ENCODE peak calls at places on chromosomes 16 and 17, in five cellular contexts. One of them, this sample, is unnamed. For H3K36me3 and H3K27me3, the result is how much of the 10 kb centered on the place peaks cover.

GRCh38 chr17:79541451-79541850 is 69.4 kb downstream of the RBFOX3 start:
- DNase-seq in keratinocyte: no peak
- DNase-seq in CD8-positive, alpha-beta T cell: no peak
- DNase-seq in SK-N-SH: no peak
- DNase-seq in iPS DF 6.9: no peak
- DNase-seq in this sample: no peak

GRCh38 chr16:88610080-88610479 is 28.3 kb upstream of the IL17C start:
- DNase-seq in keratinocyte: no peak
- DNase-seq in CD8-positive, alpha-beta T cell: peak
- DNase-seq in SK-N-SH: no peak
- DNase-seq in iPS DF 6.9: no peak
- DNase-seq in this sample: peak

GRCh38 chr17:5821813-5822212 is 237.5 kb upstream of the NLRP1 start:
- DNase-seq in keratinocyte: no peak
- DNase-seq in CD8-positive, alpha-beta T cell: no peak
- DNase-seq in SK-N-SH: no peak
- DNase-seq in iPS DF 6.9: no peak
- DNase-seq in this sample: no peak

GRCh38 chr17:82571855-82572254 is 52.3 kb downstream of the FOXK2 start:
- DNase-seq in keratinocyte: no peak
- DNase-seq in CD8-positive, alpha-beta T cell: no peak
- DNase-seq in SK-N-SH: no peak
- DNase-seq in iPS DF 6.9: no peak
- DNase-seq in this sample: no peak

GRCh38 chr17:15981208-15981607 is 18.3 kb downstream of the ZSWIM7 start:
- DNase-seq in keratinocyte: no peak
- DNase-seq in CD8-positive, alpha-beta T cell: no peak
- DNase-seq in SK-N-SH: no peak
- DNase-seq in iPS DF 6.9: no peak
- DNase-seq in this sample: no peak

GRCh38 chr17:9022553-9023388 is 1.5 kb downstream of the NTN1 start:
- DNase-seq in keratinocyte: no peak
- DNase-seq in CD8-positive, alpha-beta T cell: no peak
- DNase-seq in SK-N-SH: peak
- DNase-seq in iPS DF 6.9: no peak
- DNase-seq in this sample: peak

GRCh38 chr17:12320286-12320685 is 299.6 kb downstream of the MAP2K4 start:
- DNase-seq in keratinocyte: no peak
- DNase-seq in CD8-positive, alpha-beta T cell: no peak
- DNase-seq in SK-N-SH: no peak
- DNase-seq in iPS DF 6.9: no peak
- DNase-seq in this sample: no peak

GRCh38 chr17:69555056-69555455 is 140.6 kb downstream of the MAP2K6 start:
- DNase-seq in keratinocyte: no peak
- DNase-seq in CD8-positive, alpha-beta T cell: no peak
- DNase-seq in SK-N-SH: no peak
- DNase-seq in iPS DF 6.9: no peak
- DNase-seq in this sample: no peak

GRCh38 chr17:2075336-2076056 is 20.6 kb downstream of the HIC1 start:
- DNase-seq in keratinocyte: no peak
- DNase-seq in CD8-positive, alpha-beta T cell: no peak
- DNase-seq in SK-N-SH: peak
- DNase-seq in iPS DF 6.9: no peak
- DNase-seq in this sample: peak

GRCh38 chr17:29663155-29663554 is 40.4 kb upstream of the CORO6 start:
- DNase-seq in keratinocyte: no peak
- DNase-seq in CD8-positive, alpha-beta T cell: no peak
- DNase-seq in SK-N-SH: no peak
- DNase-seq in iPS DF 6.9: no peak
- DNase-seq in this sample: peak

GRCh38 chr16:9134739-9135138 is 43.3 kb downstream of the HAPSTR1 start:
- DNase-seq in keratinocyte: no peak
- DNase-seq in CD8-positive, alpha-beta T cell: peak
- DNase-seq in SK-N-SH: peak
- DNase-seq in iPS DF 6.9: no peak
- DNase-seq in this sample: peak

GRCh38 chr16:46777804-46778203 is 29.7 kb upstream of the MYLK3 start:
- DNase-seq in keratinocyte: no peak
- DNase-seq in CD8-positive, alpha-beta T cell: no peak
- DNase-seq in SK-N-SH: no peak
- DNase-seq in iPS DF 6.9: no peak
- DNase-seq in this sample: no peak

GRCh38 chr16:30998852-30999761 is 11.3 kb downstream of the STX1B start:
- DNase-seq in keratinocyte: no peak
- DNase-seq in CD8-positive, alpha-beta T cell: no peak
- DNase-seq in SK-N-SH: no peak
- DNase-seq in iPS DF 6.9: no peak
- DNase-seq in this sample: peak

GRCh38 chr16:62370445-62370844 is 334.2 kb upstream of the CDH8 start:
- DNase-seq in keratinocyte: no peak
- DNase-seq in CD8-positive, alpha-beta T cell: no peak
- DNase-seq in SK-N-SH: peak
- DNase-seq in iPS DF 6.9: no peak
- DNase-seq in this sample: no peak

GRCh38 chr17:2594657-2595085 is 1.2 kb downstream of the PAFAH1B1 start:
- DNase-seq in keratinocyte: no peak
- DNase-seq in CD8-positive, alpha-beta T cell: peak
- DNase-seq in SK-N-SH: no peak
- DNase-seq in iPS DF 6.9: no peak
- DNase-seq in this sample: no peak

GRCh38 chr17:48051706-48052486 is 3.7 kb downstream of the NFE2L1 start:
- DNase-seq in keratinocyte: no peak
- DNase-seq in CD8-positive, alpha-beta T cell: no peak
- DNase-seq in SK-N-SH: no peak
- DNase-seq in iPS DF 6.9: no peak
- DNase-seq in this sample: no peak

GRCh38 chr16:83957296-83957855 is 4.3 kb downstream of the OSGIN1 start:
- DNase-seq in keratinocyte: no peak
- DNase-seq in CD8-positive, alpha-beta T cell: no peak
- DNase-seq in SK-N-SH: no peak
- DNase-seq in iPS DF 6.9: no peak
- DNase-seq in this sample: no peak
- H3K4me3 ChIP-seq in keratinocyte: no peak
- H3K4me3 ChIP-seq in CD8-positive, alpha-beta T cell: no peak
- H3K4me3 ChIP-seq in SK-N-SH: no peak
- H3K4me3 ChIP-seq in iPS DF 6.9: no peak
- H3K4me3 ChIP-seq in this sample: no peak

GRCh38 chr17:55774834-55775233 is 24.0 kb downstream of the PCTP start:
- DNase-seq in keratinocyte: no peak
- DNase-seq in CD8-positive, alpha-beta T cell: no peak
- DNase-seq in SK-N-SH: no peak
- DNase-seq in iPS DF 6.9: no peak
- DNase-seq in this sample: no peak

GRCh38 chr17:55773671-55774070 is 22.8 kb downstream of the PCTP start:
- DNase-seq in keratinocyte: no peak
- DNase-seq in CD8-positive, alpha-beta T cell: no peak
- DNase-seq in SK-N-SH: no peak
- DNase-seq in iPS DF 6.9: no peak
- DNase-seq in this sample: no peak

GRCh38 chr17:55769625-55770000 is 18.8 kb downstream of the PCTP start:
- DNase-seq in keratinocyte: no peak
- DNase-seq in CD8-positive, alpha-beta T cell: no peak
- DNase-seq in SK-N-SH: no peak
- DNase-seq in iPS DF 6.9: no peak
- DNase-seq in this sample: no peak

GRCh38 chr17:55770220-55770870 is 19.5 kb downstream of the PCTP start:
- DNase-seq in keratinocyte: no peak
- DNase-seq in CD8-positive, alpha-beta T cell: no peak
- DNase-seq in SK-N-SH: peak
- DNase-seq in iPS DF 6.9: no peak
- DNase-seq in this sample: peak

DNA sequence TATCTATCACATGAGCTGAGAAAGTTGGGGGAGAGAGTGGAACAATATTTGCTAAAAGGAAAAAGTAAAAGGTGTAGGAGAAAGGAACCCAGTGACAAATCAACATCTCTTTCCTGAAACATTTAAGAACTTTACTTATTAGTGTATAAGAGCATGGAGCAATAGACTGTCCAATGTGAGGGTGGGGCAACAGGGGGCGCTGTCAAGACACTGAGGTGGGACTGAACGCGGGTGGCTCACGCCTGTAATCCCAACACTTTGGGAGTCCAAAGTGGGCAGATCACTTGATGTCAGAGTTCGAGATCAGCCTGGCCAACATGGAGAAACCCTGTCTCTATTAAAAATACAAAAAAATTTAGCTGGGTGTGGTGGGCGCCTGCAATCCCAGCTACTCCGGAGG is 21.2 kb downstream of the PCTP start:
- DNase-seq in keratinocyte: no peak
- DNase-seq in CD8-positive, alpha-beta T cell: no peak
- DNase-seq in SK-N-SH: no peak
- DNase-seq in iPS DF 6.9: no peak
- DNase-seq in this sample: no peak
- H3K36me3 ChIP-seq in keratinocyte: under half
- H3K36me3 ChIP-seq in CD8-positive, alpha-beta T cell: under half
- H3K36me3 ChIP-seq in SK-N-SH: half or more
- H3K36me3 ChIP-seq in iPS DF 6.9: under half
- H3K36me3 ChIP-seq in this sample: under half

DNA sequence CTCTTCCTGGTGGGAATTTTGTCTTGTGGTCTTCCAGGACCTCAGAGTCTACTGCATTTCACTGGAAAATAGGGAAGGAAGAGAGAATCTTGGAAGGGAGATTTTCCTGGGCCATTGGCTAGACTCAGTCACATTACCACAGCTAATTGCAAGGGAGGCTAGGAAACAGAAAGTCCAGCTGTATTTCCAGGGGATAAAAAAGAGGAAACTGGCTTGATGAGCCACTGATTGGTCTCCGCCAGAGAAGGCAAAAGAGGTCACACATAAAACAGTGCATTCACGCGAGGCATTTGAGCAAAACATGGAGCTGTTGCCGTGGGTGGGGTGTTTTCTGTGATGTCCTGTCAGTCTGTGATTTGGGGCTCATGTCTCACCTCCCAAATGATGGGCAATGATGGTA is 345.3 kb downstream of the FOXL1 start:
- DNase-seq in keratinocyte: no peak
- DNase-seq in CD8-positive, alpha-beta T cell: no peak
- DNase-seq in SK-N-SH: no peak
- DNase-seq in iPS DF 6.9: no peak
- DNase-seq in this sample: no peak
- H3K27me3 ChIP-seq in keratinocyte: under half
- H3K27me3 ChIP-seq in CD8-positive, alpha-beta T cell: under half
- H3K27me3 ChIP-seq in SK-N-SH: under half
- H3K27me3 ChIP-seq in iPS DF 6.9: under half
- H3K27me3 ChIP-seq in this sample: under half

DNA sequence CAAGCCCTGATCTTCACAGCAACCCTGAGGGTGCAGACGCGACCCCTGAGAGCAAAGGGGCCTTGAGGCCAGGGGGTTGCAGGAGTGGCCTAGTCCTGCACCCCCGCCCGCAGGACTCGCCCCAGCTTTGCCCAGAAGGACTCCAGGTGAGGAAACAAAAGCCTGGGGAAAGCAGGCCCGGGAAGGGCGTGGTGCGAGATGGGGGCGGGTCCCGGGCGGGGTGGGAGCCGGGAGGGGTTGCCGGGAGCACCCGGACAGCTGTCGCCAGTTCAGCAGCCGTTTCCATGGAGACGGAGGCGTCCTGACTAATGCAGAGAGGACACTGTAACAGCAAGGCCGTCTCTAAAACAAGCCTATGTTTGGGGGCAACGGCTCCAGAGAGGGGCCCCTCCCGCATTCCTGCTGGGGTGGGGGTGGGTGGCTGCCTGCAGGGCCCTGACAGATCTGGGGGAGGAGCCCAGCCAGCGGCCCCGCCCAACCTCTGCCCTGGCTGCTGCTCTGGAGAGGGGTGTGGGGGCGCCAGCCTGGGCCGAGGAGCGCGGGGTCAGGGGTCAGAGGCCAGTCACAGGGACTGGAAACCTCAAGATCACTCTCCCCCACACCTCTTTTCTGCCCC is 3.0 kb upstream of the TPPP3 start:
- DNase-seq in keratinocyte: no peak
- DNase-seq in CD8-positive, alpha-beta T cell: no peak
- DNase-seq in SK-N-SH: peak
- DNase-seq in iPS DF 6.9: no peak
- DNase-seq in this sample: peak
- H3K4me3 ChIP-seq in keratinocyte: no peak
- H3K4me3 ChIP-seq in CD8-positive, alpha-beta T cell: no peak
- H3K4me3 ChIP-seq in SK-N-SH: no peak
- H3K4me3 ChIP-seq in iPS DF 6.9: no peak
- H3K4me3 ChIP-seq in this sample: no peak

DNA sequence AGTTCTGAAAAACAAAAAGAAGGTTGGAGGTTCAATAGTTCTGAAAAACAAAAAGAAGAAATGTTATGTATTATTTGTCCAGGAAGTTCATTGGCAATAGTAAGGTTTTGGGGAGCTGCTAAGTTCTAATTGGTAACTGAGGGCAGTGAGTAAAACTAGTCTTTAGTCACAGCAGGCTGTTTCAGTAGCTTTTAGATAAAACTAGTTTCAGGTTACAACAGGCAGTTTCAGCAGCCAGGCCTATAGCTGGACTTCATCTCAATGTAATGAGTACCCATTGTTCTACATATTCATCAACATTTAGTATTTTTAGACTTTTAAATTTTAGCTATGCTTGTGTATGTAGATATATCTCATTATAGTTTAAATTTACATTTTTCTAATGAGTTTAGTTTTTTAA is 639.3 kb downstream of the TOX3 start:
- DNase-seq in keratinocyte: no peak
- DNase-seq in CD8-positive, alpha-beta T cell: no peak
- DNase-seq in SK-N-SH: no peak
- DNase-seq in iPS DF 6.9: no peak
- DNase-seq in this sample: no peak
- H3K36me3 ChIP-seq in keratinocyte: under half
- H3K36me3 ChIP-seq in CD8-positive, alpha-beta T cell: under half
- H3K36me3 ChIP-seq in SK-N-SH: under half
- H3K36me3 ChIP-seq in iPS DF 6.9: under half
- H3K36me3 ChIP-seq in this sample: under half

DNA sequence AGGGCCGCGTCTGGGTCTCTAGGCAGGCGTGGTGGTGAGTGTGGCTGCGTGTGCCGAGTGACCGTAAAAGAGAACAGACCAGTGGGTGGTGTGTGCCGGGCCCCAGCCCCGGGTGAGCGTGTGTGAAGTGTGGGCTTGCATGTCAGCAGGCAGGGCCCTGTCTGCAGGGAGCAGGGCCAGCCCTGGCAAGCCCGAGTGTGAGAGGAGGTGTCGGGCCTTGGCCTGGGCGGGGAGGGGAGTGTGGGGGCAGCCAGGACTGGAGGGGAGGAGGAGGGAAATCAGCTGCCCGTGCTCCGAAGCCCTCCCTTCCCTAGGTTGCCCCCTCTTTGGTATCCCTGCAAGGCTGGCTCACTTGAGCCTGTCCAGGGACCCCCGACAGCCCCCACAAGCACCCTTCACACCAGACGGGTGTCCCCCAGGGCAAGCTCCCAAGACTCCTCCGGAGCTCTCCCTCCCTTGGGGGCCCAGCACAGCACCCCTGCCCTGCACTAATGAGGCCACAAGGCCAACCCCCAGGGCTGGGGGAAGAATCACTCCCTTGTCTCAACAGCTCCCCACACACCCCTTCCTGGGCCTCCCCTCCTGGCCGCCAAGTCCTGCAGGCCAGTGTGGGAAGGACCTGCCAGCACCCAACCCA is 1.9 kb downstream of the USH1G start:
- DNase-seq in keratinocyte: no peak
- DNase-seq in CD8-positive, alpha-beta T cell: no peak
- DNase-seq in SK-N-SH: no peak
- DNase-seq in iPS DF 6.9: no peak
- DNase-seq in this sample: peak
- H3K27me3 ChIP-seq in keratinocyte: under half
- H3K27me3 ChIP-seq in CD8-positive, alpha-beta T cell: under half
- H3K27me3 ChIP-seq in SK-N-SH: under half
- H3K27me3 ChIP-seq in iPS DF 6.9: under half
- H3K27me3 ChIP-seq in this sample: under half

GRCh38 chr16:79278506-79278905 is 322.0 kb downstream of the MAF start:
- DNase-seq in keratinocyte: no peak
- DNase-seq in CD8-positive, alpha-beta T cell: peak
- DNase-seq in SK-N-SH: no peak
- DNase-seq in iPS DF 6.9: no peak
- DNase-seq in this sample: no peak
- H3K4me3 ChIP-seq in keratinocyte: no peak
- H3K4me3 ChIP-seq in CD8-positive, alpha-beta T cell: no peak
- H3K4me3 ChIP-seq in SK-N-SH: no peak
- H3K4me3 ChIP-seq in iPS DF 6.9: no peak
- H3K4me3 ChIP-seq in this sample: no peak